ENCODE peak calls at places on chromosomes 5 and 9, in five cellular contexts. S is heart right ventricle, F is vagina, I is SK-N-SH, L is thyroid gland. K is an unnamed sample.

GRCh38 chr9:98488578-98489312 is 220.0 kb downstream of the GABBR2 start:
- DNase-seq in F (no peak), I (no peak), S (no peak), L (peak), K (no peak)

GRCh38 chr9:117094493-117094892 is 320.4 kb downstream of the ASTN2 start:
- DNase-seq in F (no peak), I (no peak), L (no peak), S (no peak), K (no peak)

GRCh38 chr5:42870882-42871418 is 59.3 kb upstream of the SELENOP start:
- DNase-seq in F (no peak), L (no peak), I (no peak), S (no peak), K (no peak)

GRCh38 chr5:66518052-66518451 is 78.1 kb upstream of the MAST4 start:
- DNase-seq in L (no peak), F (no peak), I (no peak), S (no peak), K (no peak)

GRCh38 chr9:137762414-137763061 is 115.0 kb upstream of the CACNA1B start:
- DNase-seq in S (no peak), I (no peak), L (peak), F (no peak), K (no peak)

GRCh38 chr5:130871346-130872086 is 293.5 kb downstream of the HINT1 start:
- DNase-seq in S (peak), L (no peak), I (peak), F (no peak), K (no peak)

GRCh38 chr5:157994271-157994691 is 135.3 kb upstream of the CLINT1 start:
- DNase-seq in S (no peak), F (no peak), L (no peak), I (no peak), K (no peak)

GRCh38 chr9:121510766-121511555 is 11.3 kb upstream of the GGTA1 start:
- DNase-seq in S (peak), L (peak), I (peak), F (no peak), K (no peak)

GRCh38 chr9:37255187-37255586 is 134.8 kb downstream of the ZCCHC7 start:
- DNase-seq in S (no peak), L (no peak), F (no peak), I (no peak), K (no peak)

GRCh38 chr5:111165058-111165457 is 59.1 kb upstream of the CAMK4 start:
- DNase-seq in L (no peak), F (no peak), S (no peak), I (no peak), K (no peak)

GRCh38 chr5:111158105-111158744 is 66.0 kb upstream of the CAMK4 start:
- DNase-seq in S (no peak), L (peak), I (peak), F (no peak), K (peak)

GRCh38 chr5:111163000-111163399 is 61.2 kb upstream of the CAMK4 start:
- DNase-seq in L (no peak), I (no peak), S (no peak), F (no peak), K (no peak)

GRCh38 chr5:111159845-111160244 is 64.3 kb upstream of the CAMK4 start:
- DNase-seq in L (no peak), S (no peak), I (no peak), F (no peak), K (no peak)
- TF ChIP-seq CTCF in L (no peak), S (no peak), I (peak), F (no peak), K (no peak)

GRCh38 chr9:124754289-124754688 is 16.8 kb downstream of the NR6A1 start:
- DNase-seq in L (no peak), I (peak), F (no peak), S (no peak), K (no peak)
- TF ChIP-seq CTCF in L (no peak), I (peak), F (no peak), S (peak), K (no peak)

GRCh38 chr5:54093081-54093492 is 217.3 kb downstream of the ARL15 start:
- DNase-seq in F (no peak), I (peak), S (no peak), L (no peak), K (no peak)

GRCh38 chr5:54088081-54088480 is 222.3 kb downstream of the ARL15 start:
- DNase-seq in I (no peak), F (no peak), S (no peak), L (no peak), K (no peak)

GRCh38 chr5:54087436-54087835 is 222.9 kb downstream of the ARL15 start:
- DNase-seq in S (no peak), I (no peak), F (no peak), L (no peak), K (no peak)

GRCh38 chr5:54091416-54092130 is 218.8 kb downstream of the ARL15 start:
- DNase-seq in S (peak), F (no peak), I (no peak), L (no peak), K (no peak)

GRCh38 chr5:54090495-54091084 is 219.8 kb downstream of the ARL15 start:
- DNase-seq in F (no peak), L (no peak), S (no peak), I (no peak), K (no peak)
- TF ChIP-seq CTCF in F (no peak), L (no peak), S (peak), I (peak), K (no peak)

DNA sequence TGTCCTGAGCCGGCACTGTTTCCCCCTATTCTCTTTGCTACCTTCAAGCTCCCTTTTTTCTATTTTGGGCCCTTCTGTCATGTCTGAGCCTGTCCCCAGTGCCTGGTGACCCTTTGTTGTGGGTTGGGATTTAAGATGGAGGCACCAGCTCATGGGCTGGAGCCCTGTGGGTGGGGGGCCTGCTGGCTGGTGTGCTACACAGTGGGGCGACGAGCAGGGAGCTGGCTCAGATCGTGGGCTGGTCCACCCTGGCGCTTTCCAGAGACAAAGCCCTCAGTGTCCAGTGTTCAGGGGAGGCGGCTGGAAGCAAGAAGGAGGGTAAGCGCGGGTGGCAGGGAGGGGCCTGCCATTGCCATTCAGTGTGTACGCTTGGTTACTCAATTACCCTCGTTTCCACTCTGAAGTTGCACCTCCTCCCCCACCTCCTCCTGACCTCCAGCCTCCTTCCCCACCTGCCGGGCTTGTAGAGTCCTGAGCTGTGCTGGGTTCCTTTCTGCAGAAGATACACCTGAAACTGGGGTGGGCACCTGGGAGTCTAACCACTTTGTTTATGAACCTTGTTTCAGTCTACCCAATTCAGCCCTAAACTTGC is 49.8 kb downstream of the MVB12B start:
- DNase-seq in L (no peak), F (no peak), S (no peak), I (no peak), K (no peak)
- TF ChIP-seq CTCF in L (no peak), F (no peak), S (no peak), I (no peak), K (no peak)

GRCh38 chr5:36535837-36536236 is 70.6 kb upstream of the SLC1A3 start:
- DNase-seq in F (no peak), I (no peak), L (no peak), S (no peak), K (no peak)
- TF ChIP-seq CTCF in F (no peak), I (no peak), L (no peak), S (no peak), K (no peak)